ENCODE peak calls at places on chromosomes 6 and 20, in nine cellular contexts. One of them, this sample, is unnamed.

GRCh38 chr6:1611572-1612385 is 2.1 kb downstream of the FOXC1 start:
- DNase-seq in stimulated activated naive CD8-positive, alpha-beta T cell treated with anti-CD3 and anti-CD28 coated beads, Interleukin-15, amount 100 ng/mL, for 72 hours: no peak
- DNase-seq in T-helper 2 cell: no peak
- DNase-seq in CD4-positive, alpha-beta T cell: no peak
- DNase-seq in Peyer's patch: no peak
- DNase-seq in stimulated activated effector memory CD8-positive, alpha-beta T cell treated with anti-CD3 and anti-CD28 coated beads, Interleukin-12 subunit alpha, Interleukin-12 subunit beta, amount 100 ng/mL, for 72 hours: no peak
- DNase-seq in NCI-H2081: peak; percentile 20
- DNase-seq in cardiac fibroblast: no peak
- DNase-seq in stimulated activated CD4-positive, alpha-beta T cell treated with anti-CD3 and anti-CD28 coated beads, Interleukin-15, amount 100 ng/mL, for 1 hour: no peak
- DNase-seq in this sample: no peak

GRCh38 chr6:73857341-73857890 is 161.4 kb downstream of the CD109 start:
- DNase-seq in stimulated activated naive CD8-positive, alpha-beta T cell treated with anti-CD3 and anti-CD28 coated beads, Interleukin-15, amount 100 ng/mL, for 72 hours: no peak
- DNase-seq in T-helper 2 cell: no peak
- DNase-seq in CD4-positive, alpha-beta T cell: no peak
- DNase-seq in Peyer's patch: no peak
- DNase-seq in stimulated activated effector memory CD8-positive, alpha-beta T cell treated with anti-CD3 and anti-CD28 coated beads, Interleukin-12 subunit alpha, Interleukin-12 subunit beta, amount 100 ng/mL, for 72 hours: no peak
- DNase-seq in NCI-H2081: no peak
- DNase-seq in cardiac fibroblast: no peak
- DNase-seq in stimulated activated CD4-positive, alpha-beta T cell treated with anti-CD3 and anti-CD28 coated beads, Interleukin-15, amount 100 ng/mL, for 1 hour: no peak
- DNase-seq in this sample: no peak

GRCh38 chr6:17281497-17282481 is 628 bp downstream of the RBM24 start:
- DNase-seq in stimulated activated naive CD8-positive, alpha-beta T cell treated with anti-CD3 and anti-CD28 coated beads, Interleukin-15, amount 100 ng/mL, for 72 hours: no peak
- DNase-seq in T-helper 2 cell: no peak
- DNase-seq in CD4-positive, alpha-beta T cell: no peak
- DNase-seq in Peyer's patch: no peak
- DNase-seq in stimulated activated effector memory CD8-positive, alpha-beta T cell treated with anti-CD3 and anti-CD28 coated beads, Interleukin-12 subunit alpha, Interleukin-12 subunit beta, amount 100 ng/mL, for 72 hours: no peak
- DNase-seq in NCI-H2081: no peak
- DNase-seq in cardiac fibroblast: peak; percentile 25
- DNase-seq in stimulated activated CD4-positive, alpha-beta T cell treated with anti-CD3 and anti-CD28 coated beads, Interleukin-15, amount 100 ng/mL, for 1 hour: no peak
- DNase-seq in this sample: no peak

GRCh38 chr6:161544801-161545490 is 271.1 kb upstream of the AGPAT4 start:
- DNase-seq in stimulated activated naive CD8-positive, alpha-beta T cell treated with anti-CD3 and anti-CD28 coated beads, Interleukin-15, amount 100 ng/mL, for 72 hours: no peak
- DNase-seq in T-helper 2 cell: no peak
- DNase-seq in CD4-positive, alpha-beta T cell: no peak
- DNase-seq in Peyer's patch: no peak
- DNase-seq in stimulated activated effector memory CD8-positive, alpha-beta T cell treated with anti-CD3 and anti-CD28 coated beads, Interleukin-12 subunit alpha, Interleukin-12 subunit beta, amount 100 ng/mL, for 72 hours: no peak
- DNase-seq in NCI-H2081: no peak
- DNase-seq in cardiac fibroblast: no peak
- DNase-seq in stimulated activated CD4-positive, alpha-beta T cell treated with anti-CD3 and anti-CD28 coated beads, Interleukin-15, amount 100 ng/mL, for 1 hour: no peak
- DNase-seq in this sample: no peak

GRCh38 chr6:41594326-41594725 is 43.9 kb upstream of the MDFI start:
- DNase-seq in stimulated activated naive CD8-positive, alpha-beta T cell treated with anti-CD3 and anti-CD28 coated beads, Interleukin-15, amount 100 ng/mL, for 72 hours: no peak
- DNase-seq in T-helper 2 cell: no peak
- DNase-seq in CD4-positive, alpha-beta T cell: no peak
- DNase-seq in Peyer's patch: no peak
- DNase-seq in stimulated activated effector memory CD8-positive, alpha-beta T cell treated with anti-CD3 and anti-CD28 coated beads, Interleukin-12 subunit alpha, Interleukin-12 subunit beta, amount 100 ng/mL, for 72 hours: no peak
- DNase-seq in NCI-H2081: no peak
- DNase-seq in cardiac fibroblast: no peak
- DNase-seq in stimulated activated CD4-positive, alpha-beta T cell treated with anti-CD3 and anti-CD28 coated beads, Interleukin-15, amount 100 ng/mL, for 1 hour: no peak
- DNase-seq in this sample: no peak

GRCh38 chr6:46526607-46527006 is 35.4 kb upstream of the RCAN2 start:
- DNase-seq in stimulated activated naive CD8-positive, alpha-beta T cell treated with anti-CD3 and anti-CD28 coated beads, Interleukin-15, amount 100 ng/mL, for 72 hours: no peak
- DNase-seq in T-helper 2 cell: no peak
- DNase-seq in CD4-positive, alpha-beta T cell: no peak
- DNase-seq in Peyer's patch: no peak
- DNase-seq in stimulated activated effector memory CD8-positive, alpha-beta T cell treated with anti-CD3 and anti-CD28 coated beads, Interleukin-12 subunit alpha, Interleukin-12 subunit beta, amount 100 ng/mL, for 72 hours: no peak
- DNase-seq in NCI-H2081: no peak
- DNase-seq in cardiac fibroblast: no peak
- DNase-seq in stimulated activated CD4-positive, alpha-beta T cell treated with anti-CD3 and anti-CD28 coated beads, Interleukin-15, amount 100 ng/mL, for 1 hour: no peak
- DNase-seq in this sample: no peak

GRCh38 chr6:45116714-45117410 is 211.3 kb upstream of the RUNX2 start:
- DNase-seq in stimulated activated naive CD8-positive, alpha-beta T cell treated with anti-CD3 and anti-CD28 coated beads, Interleukin-15, amount 100 ng/mL, for 72 hours: no peak
- DNase-seq in T-helper 2 cell: no peak
- DNase-seq in CD4-positive, alpha-beta T cell: no peak
- DNase-seq in Peyer's patch: no peak
- DNase-seq in stimulated activated effector memory CD8-positive, alpha-beta T cell treated with anti-CD3 and anti-CD28 coated beads, Interleukin-12 subunit alpha, Interleukin-12 subunit beta, amount 100 ng/mL, for 72 hours: no peak
- DNase-seq in NCI-H2081: no peak
- DNase-seq in cardiac fibroblast: peak; percentile 67
- DNase-seq in stimulated activated CD4-positive, alpha-beta T cell treated with anti-CD3 and anti-CD28 coated beads, Interleukin-15, amount 100 ng/mL, for 1 hour: no peak
- DNase-seq in this sample: no peak

GRCh38 chr6:125197795-125198269 is 44.3 kb downstream of the TPD52L1 start:
- DNase-seq in stimulated activated naive CD8-positive, alpha-beta T cell treated with anti-CD3 and anti-CD28 coated beads, Interleukin-15, amount 100 ng/mL, for 72 hours: no peak
- DNase-seq in T-helper 2 cell: no peak
- DNase-seq in CD4-positive, alpha-beta T cell: no peak
- DNase-seq in Peyer's patch: peak; percentile 16
- DNase-seq in stimulated activated effector memory CD8-positive, alpha-beta T cell treated with anti-CD3 and anti-CD28 coated beads, Interleukin-12 subunit alpha, Interleukin-12 subunit beta, amount 100 ng/mL, for 72 hours: no peak
- DNase-seq in NCI-H2081: no peak
- DNase-seq in cardiac fibroblast: peak; percentile 76
- DNase-seq in stimulated activated CD4-positive, alpha-beta T cell treated with anti-CD3 and anti-CD28 coated beads, Interleukin-15, amount 100 ng/mL, for 1 hour: no peak
- DNase-seq in this sample: no peak

GRCh38 chr20:62706344-62706743 is 2.3 kb upstream of the NTSR1 start:
- DNase-seq in stimulated activated naive CD8-positive, alpha-beta T cell treated with anti-CD3 and anti-CD28 coated beads, Interleukin-15, amount 100 ng/mL, for 72 hours: no peak
- DNase-seq in T-helper 2 cell: no peak
- DNase-seq in CD4-positive, alpha-beta T cell: no peak
- DNase-seq in Peyer's patch: no peak
- DNase-seq in stimulated activated effector memory CD8-positive, alpha-beta T cell treated with anti-CD3 and anti-CD28 coated beads, Interleukin-12 subunit alpha, Interleukin-12 subunit beta, amount 100 ng/mL, for 72 hours: no peak
- DNase-seq in NCI-H2081: no peak
- DNase-seq in cardiac fibroblast: no peak
- DNase-seq in stimulated activated CD4-positive, alpha-beta T cell treated with anti-CD3 and anti-CD28 coated beads, Interleukin-15, amount 100 ng/mL, for 1 hour: no peak
- DNase-seq in this sample: no peak

GRCh38 chr6:30075094-30075986 is at the start of gene RNF39:
- DNase-seq in stimulated activated naive CD8-positive, alpha-beta T cell treated with anti-CD3 and anti-CD28 coated beads, Interleukin-15, amount 100 ng/mL, for 72 hours: no peak
- DNase-seq in T-helper 2 cell: no peak
- DNase-seq in CD4-positive, alpha-beta T cell: no peak
- DNase-seq in Peyer's patch: no peak
- DNase-seq in stimulated activated effector memory CD8-positive, alpha-beta T cell treated with anti-CD3 and anti-CD28 coated beads, Interleukin-12 subunit alpha, Interleukin-12 subunit beta, amount 100 ng/mL, for 72 hours: no peak
- DNase-seq in NCI-H2081: no peak
- DNase-seq in cardiac fibroblast: no peak
- DNase-seq in stimulated activated CD4-positive, alpha-beta T cell treated with anti-CD3 and anti-CD28 coated beads, Interleukin-15, amount 100 ng/mL, for 1 hour: no peak
- DNase-seq in this sample: no peak

GRCh38 chr6:21914121-21914973 is 320.8 kb downstream of the SOX4 start:
- DNase-seq in stimulated activated naive CD8-positive, alpha-beta T cell treated with anti-CD3 and anti-CD28 coated beads, Interleukin-15, amount 100 ng/mL, for 72 hours: peak; percentile 18
- DNase-seq in T-helper 2 cell: peak; percentile 7
- DNase-seq in CD4-positive, alpha-beta T cell: peak; percentile 29
- DNase-seq in Peyer's patch: peak; percentile 40
- DNase-seq in stimulated activated effector memory CD8-positive, alpha-beta T cell treated with anti-CD3 and anti-CD28 coated beads, Interleukin-12 subunit alpha, Interleukin-12 subunit beta, amount 100 ng/mL, for 72 hours: no peak
- DNase-seq in NCI-H2081: no peak
- DNase-seq in cardiac fibroblast: no peak
- DNase-seq in stimulated activated CD4-positive, alpha-beta T cell treated with anti-CD3 and anti-CD28 coated beads, Interleukin-15, amount 100 ng/mL, for 1 hour: no peak
- DNase-seq in this sample: no peak

GRCh38 chr6:125020385-125020784 is 58.1 kb downstream of the RNF217 start:
- DNase-seq in stimulated activated naive CD8-positive, alpha-beta T cell treated with anti-CD3 and anti-CD28 coated beads, Interleukin-15, amount 100 ng/mL, for 72 hours: no peak
- DNase-seq in T-helper 2 cell: no peak
- DNase-seq in CD4-positive, alpha-beta T cell: no peak
- DNase-seq in Peyer's patch: no peak
- DNase-seq in stimulated activated effector memory CD8-positive, alpha-beta T cell treated with anti-CD3 and anti-CD28 coated beads, Interleukin-12 subunit alpha, Interleukin-12 subunit beta, amount 100 ng/mL, for 72 hours: no peak
- DNase-seq in NCI-H2081: no peak
- DNase-seq in cardiac fibroblast: peak; percentile 47
- DNase-seq in stimulated activated CD4-positive, alpha-beta T cell treated with anti-CD3 and anti-CD28 coated beads, Interleukin-15, amount 100 ng/mL, for 1 hour: no peak
- DNase-seq in this sample: no peak

GRCh38 chr6:43986177-43986825 is 141.0 kb downstream of the MRPL14 start:
- DNase-seq in stimulated activated naive CD8-positive, alpha-beta T cell treated with anti-CD3 and anti-CD28 coated beads, Interleukin-15, amount 100 ng/mL, for 72 hours: no peak
- DNase-seq in T-helper 2 cell: no peak
- DNase-seq in CD4-positive, alpha-beta T cell: no peak
- DNase-seq in Peyer's patch: no peak
- DNase-seq in stimulated activated effector memory CD8-positive, alpha-beta T cell treated with anti-CD3 and anti-CD28 coated beads, Interleukin-12 subunit alpha, Interleukin-12 subunit beta, amount 100 ng/mL, for 72 hours: no peak
- DNase-seq in NCI-H2081: no peak
- DNase-seq in cardiac fibroblast: no peak
- DNase-seq in stimulated activated CD4-positive, alpha-beta T cell treated with anti-CD3 and anti-CD28 coated beads, Interleukin-15, amount 100 ng/mL, for 1 hour: no peak
- DNase-seq in this sample: no peak

GRCh38 chr6:35019171-35019570 is 122.0 kb downstream of the TCP11 start:
- DNase-seq in stimulated activated naive CD8-positive, alpha-beta T cell treated with anti-CD3 and anti-CD28 coated beads, Interleukin-15, amount 100 ng/mL, for 72 hours: no peak
- DNase-seq in T-helper 2 cell: no peak
- DNase-seq in CD4-positive, alpha-beta T cell: no peak
- DNase-seq in Peyer's patch: no peak
- DNase-seq in stimulated activated effector memory CD8-positive, alpha-beta T cell treated with anti-CD3 and anti-CD28 coated beads, Interleukin-12 subunit alpha, Interleukin-12 subunit beta, amount 100 ng/mL, for 72 hours: no peak
- DNase-seq in NCI-H2081: no peak
- DNase-seq in cardiac fibroblast: no peak
- DNase-seq in stimulated activated CD4-positive, alpha-beta T cell treated with anti-CD3 and anti-CD28 coated beads, Interleukin-15, amount 100 ng/mL, for 1 hour: no peak
- DNase-seq in this sample: no peak

GRCh38 chr6:144578385-144579350 is 293.5 kb downstream of the UTRN start:
- DNase-seq in stimulated activated naive CD8-positive, alpha-beta T cell treated with anti-CD3 and anti-CD28 coated beads, Interleukin-15, amount 100 ng/mL, for 72 hours: no peak
- DNase-seq in T-helper 2 cell: no peak
- DNase-seq in CD4-positive, alpha-beta T cell: no peak
- DNase-seq in Peyer's patch: no peak
- DNase-seq in stimulated activated effector memory CD8-positive, alpha-beta T cell treated with anti-CD3 and anti-CD28 coated beads, Interleukin-12 subunit alpha, Interleukin-12 subunit beta, amount 100 ng/mL, for 72 hours: no peak
- DNase-seq in NCI-H2081: no peak
- DNase-seq in cardiac fibroblast: peak; percentile 23
- DNase-seq in stimulated activated CD4-positive, alpha-beta T cell treated with anti-CD3 and anti-CD28 coated beads, Interleukin-15, amount 100 ng/mL, for 1 hour: no peak
- DNase-seq in this sample: no peak

GRCh38 chr6:17311595-17312311 is 30.6 kb downstream of the RBM24 start:
- DNase-seq in stimulated activated naive CD8-positive, alpha-beta T cell treated with anti-CD3 and anti-CD28 coated beads, Interleukin-15, amount 100 ng/mL, for 72 hours: no peak
- DNase-seq in T-helper 2 cell: no peak
- DNase-seq in CD4-positive, alpha-beta T cell: no peak
- DNase-seq in Peyer's patch: no peak
- DNase-seq in stimulated activated effector memory CD8-positive, alpha-beta T cell treated with anti-CD3 and anti-CD28 coated beads, Interleukin-12 subunit alpha, Interleukin-12 subunit beta, amount 100 ng/mL, for 72 hours: no peak
- DNase-seq in NCI-H2081: no peak
- DNase-seq in cardiac fibroblast: peak; percentile 48
- DNase-seq in stimulated activated CD4-positive, alpha-beta T cell treated with anti-CD3 and anti-CD28 coated beads, Interleukin-15, amount 100 ng/mL, for 1 hour: no peak
- DNase-seq in this sample: no peak

GRCh38 chr6:21598662-21599061 is 5.1 kb downstream of the SOX4 start:
- DNase-seq in stimulated activated naive CD8-positive, alpha-beta T cell treated with anti-CD3 and anti-CD28 coated beads, Interleukin-15, amount 100 ng/mL, for 72 hours: no peak
- DNase-seq in T-helper 2 cell: no peak
- DNase-seq in CD4-positive, alpha-beta T cell: no peak
- DNase-seq in Peyer's patch: no peak
- DNase-seq in stimulated activated effector memory CD8-positive, alpha-beta T cell treated with anti-CD3 and anti-CD28 coated beads, Interleukin-12 subunit alpha, Interleukin-12 subunit beta, amount 100 ng/mL, for 72 hours: no peak
- DNase-seq in NCI-H2081: no peak
- DNase-seq in cardiac fibroblast: peak; percentile 34
- DNase-seq in stimulated activated CD4-positive, alpha-beta T cell treated with anti-CD3 and anti-CD28 coated beads, Interleukin-15, amount 100 ng/mL, for 1 hour: no peak
- DNase-seq in this sample: no peak

GRCh38 chr20:23245553-23246128 is 105.0 kb upstream of the NXT1 start:
- DNase-seq in stimulated activated naive CD8-positive, alpha-beta T cell treated with anti-CD3 and anti-CD28 coated beads, Interleukin-15, amount 100 ng/mL, for 72 hours: no peak
- DNase-seq in T-helper 2 cell: no peak
- DNase-seq in CD4-positive, alpha-beta T cell: no peak
- DNase-seq in Peyer's patch: no peak
- DNase-seq in stimulated activated effector memory CD8-positive, alpha-beta T cell treated with anti-CD3 and anti-CD28 coated beads, Interleukin-12 subunit alpha, Interleukin-12 subunit beta, amount 100 ng/mL, for 72 hours: no peak
- DNase-seq in NCI-H2081: no peak
- DNase-seq in cardiac fibroblast: peak; percentile 73
- DNase-seq in stimulated activated CD4-positive, alpha-beta T cell treated with anti-CD3 and anti-CD28 coated beads, Interleukin-15, amount 100 ng/mL, for 1 hour: no peak
- DNase-seq in this sample: no peak

GRCh38 chr20:63216849-63217471 is 1.0 kb upstream of the YTHDF1 start:
- DNase-seq in stimulated activated naive CD8-positive, alpha-beta T cell treated with anti-CD3 and anti-CD28 coated beads, Interleukin-15, amount 100 ng/mL, for 72 hours: no peak
- DNase-seq in T-helper 2 cell: no peak
- DNase-seq in CD4-positive, alpha-beta T cell: no peak
- DNase-seq in Peyer's patch: no peak
- DNase-seq in stimulated activated effector memory CD8-positive, alpha-beta T cell treated with anti-CD3 and anti-CD28 coated beads, Interleukin-12 subunit alpha, Interleukin-12 subunit beta, amount 100 ng/mL, for 72 hours: no peak
- DNase-seq in NCI-H2081: no peak
- DNase-seq in cardiac fibroblast: no peak
- DNase-seq in stimulated activated CD4-positive, alpha-beta T cell treated with anti-CD3 and anti-CD28 coated beads, Interleukin-15, amount 100 ng/mL, for 1 hour: no peak
- DNase-seq in this sample: no peak

GRCh38 chr6:52694404-52694803 is 23.5 kb downstream of the TMEM14A start:
- DNase-seq in stimulated activated naive CD8-positive, alpha-beta T cell treated with anti-CD3 and anti-CD28 coated beads, Interleukin-15, amount 100 ng/mL, for 72 hours: no peak
- DNase-seq in T-helper 2 cell: no peak
- DNase-seq in CD4-positive, alpha-beta T cell: no peak
- DNase-seq in Peyer's patch: no peak
- DNase-seq in stimulated activated effector memory CD8-positive, alpha-beta T cell treated with anti-CD3 and anti-CD28 coated beads, Interleukin-12 subunit alpha, Interleukin-12 subunit beta, amount 100 ng/mL, for 72 hours: no peak
- DNase-seq in NCI-H2081: no peak
- DNase-seq in cardiac fibroblast: no peak
- DNase-seq in stimulated activated CD4-positive, alpha-beta T cell treated with anti-CD3 and anti-CD28 coated beads, Interleukin-15, amount 100 ng/mL, for 1 hour: no peak
- DNase-seq in this sample: no peak

GRCh38 chr6:15296735-15297134 is 50.9 kb downstream of the JARID2 start:
- DNase-seq in stimulated activated naive CD8-positive, alpha-beta T cell treated with anti-CD3 and anti-CD28 coated beads, Interleukin-15, amount 100 ng/mL, for 72 hours: peak; percentile 62
- DNase-seq in T-helper 2 cell: no peak
- DNase-seq in CD4-positive, alpha-beta T cell: no peak
- DNase-seq in Peyer's patch: no peak
- DNase-seq in stimulated activated effector memory CD8-positive, alpha-beta T cell treated with anti-CD3 and anti-CD28 coated beads, Interleukin-12 subunit alpha, Interleukin-12 subunit beta, amount 100 ng/mL, for 72 hours: no peak
- DNase-seq in NCI-H2081: no peak
- DNase-seq in cardiac fibroblast: no peak
- DNase-seq in stimulated activated CD4-positive, alpha-beta T cell treated with anti-CD3 and anti-CD28 coated beads, Interleukin-15, amount 100 ng/mL, for 1 hour: no peak
- DNase-seq in this sample: no peak

GRCh38 chr6:160667854-160668481 is 3.9 kb upstream of the LPA start:
- DNase-seq in stimulated activated naive CD8-positive, alpha-beta T cell treated with anti-CD3 and anti-CD28 coated beads, Interleukin-15, amount 100 ng/mL, for 72 hours: peak; percentile 26
- DNase-seq in T-helper 2 cell: no peak
- DNase-seq in CD4-positive, alpha-beta T cell: peak; percentile 5
- DNase-seq in Peyer's patch: no peak
- DNase-seq in stimulated activated effector memory CD8-positive, alpha-beta T cell treated with anti-CD3 and anti-CD28 coated beads, Interleukin-12 subunit alpha, Interleukin-12 subunit beta, amount 100 ng/mL, for 72 hours: no peak
- DNase-seq in NCI-H2081: peak; percentile 0
- DNase-seq in cardiac fibroblast: no peak
- DNase-seq in stimulated activated CD4-positive, alpha-beta T cell treated with anti-CD3 and anti-CD28 coated beads, Interleukin-15, amount 100 ng/mL, for 1 hour: no peak
- DNase-seq in this sample: peak; percentile 3

GRCh38 chr6:33114428-33114827 is 38.6 kb downstream of the HLA-DPB1 start:
- DNase-seq in stimulated activated naive CD8-positive, alpha-beta T cell treated with anti-CD3 and anti-CD28 coated beads, Interleukin-15, amount 100 ng/mL, for 72 hours: no peak
- DNase-seq in T-helper 2 cell: no peak
- DNase-seq in CD4-positive, alpha-beta T cell: no peak
- DNase-seq in Peyer's patch: no peak
- DNase-seq in stimulated activated effector memory CD8-positive, alpha-beta T cell treated with anti-CD3 and anti-CD28 coated beads, Interleukin-12 subunit alpha, Interleukin-12 subunit beta, amount 100 ng/mL, for 72 hours: no peak
- DNase-seq in NCI-H2081: no peak
- DNase-seq in cardiac fibroblast: no peak
- DNase-seq in stimulated activated CD4-positive, alpha-beta T cell treated with anti-CD3 and anti-CD28 coated beads, Interleukin-15, amount 100 ng/mL, for 1 hour: no peak
- DNase-seq in this sample: no peak

GRCh38 chr6:24980507-24981384 is 45.0 kb upstream of the RIPOR2 start:
- DNase-seq in stimulated activated naive CD8-positive, alpha-beta T cell treated with anti-CD3 and anti-CD28 coated beads, Interleukin-15, amount 100 ng/mL, for 72 hours: no peak
- DNase-seq in T-helper 2 cell: no peak
- DNase-seq in CD4-positive, alpha-beta T cell: no peak
- DNase-seq in Peyer's patch: no peak
- DNase-seq in stimulated activated effector memory CD8-positive, alpha-beta T cell treated with anti-CD3 and anti-CD28 coated beads, Interleukin-12 subunit alpha, Interleukin-12 subunit beta, amount 100 ng/mL, for 72 hours: no peak
- DNase-seq in NCI-H2081: peak; percentile 55
- DNase-seq in cardiac fibroblast: peak; percentile 85
- DNase-seq in stimulated activated CD4-positive, alpha-beta T cell treated with anti-CD3 and anti-CD28 coated beads, Interleukin-15, amount 100 ng/mL, for 1 hour: no peak
- DNase-seq in this sample: no peak

GRCh38 chr6:113073611-113074191 is 726.6 kb downstream of the RFPL4B start:
- DNase-seq in stimulated activated naive CD8-positive, alpha-beta T cell treated with anti-CD3 and anti-CD28 coated beads, Interleukin-15, amount 100 ng/mL, for 72 hours: no peak
- DNase-seq in T-helper 2 cell: no peak
- DNase-seq in CD4-positive, alpha-beta T cell: no peak
- DNase-seq in Peyer's patch: no peak
- DNase-seq in stimulated activated effector memory CD8-positive, alpha-beta T cell treated with anti-CD3 and anti-CD28 coated beads, Interleukin-12 subunit alpha, Interleukin-12 subunit beta, amount 100 ng/mL, for 72 hours: no peak
- DNase-seq in NCI-H2081: no peak
- DNase-seq in cardiac fibroblast: peak; percentile 57
- DNase-seq in stimulated activated CD4-positive, alpha-beta T cell treated with anti-CD3 and anti-CD28 coated beads, Interleukin-15, amount 100 ng/mL, for 1 hour: no peak
- DNase-seq in this sample: no peak

GRCh38 chr6:160355001-160355400 is 6.8 kb downstream of the SLC22A3 start:
- DNase-seq in stimulated activated naive CD8-positive, alpha-beta T cell treated with anti-CD3 and anti-CD28 coated beads, Interleukin-15, amount 100 ng/mL, for 72 hours: no peak
- DNase-seq in T-helper 2 cell: no peak
- DNase-seq in CD4-positive, alpha-beta T cell: no peak
- DNase-seq in Peyer's patch: no peak
- DNase-seq in stimulated activated effector memory CD8-positive, alpha-beta T cell treated with anti-CD3 and anti-CD28 coated beads, Interleukin-12 subunit alpha, Interleukin-12 subunit beta, amount 100 ng/mL, for 72 hours: no peak
- DNase-seq in NCI-H2081: no peak
- DNase-seq in cardiac fibroblast: peak; percentile 77
- DNase-seq in stimulated activated CD4-positive, alpha-beta T cell treated with anti-CD3 and anti-CD28 coated beads, Interleukin-15, amount 100 ng/mL, for 1 hour: no peak
- DNase-seq in this sample: no peak

GRCh38 chr6:38489951-38490350 is 149.8 kb downstream of the BTBD9 start:
- DNase-seq in stimulated activated naive CD8-positive, alpha-beta T cell treated with anti-CD3 and anti-CD28 coated beads, Interleukin-15, amount 100 ng/mL, for 72 hours: no peak
- DNase-seq in T-helper 2 cell: no peak
- DNase-seq in CD4-positive, alpha-beta T cell: no peak
- DNase-seq in Peyer's patch: no peak
- DNase-seq in stimulated activated effector memory CD8-positive, alpha-beta T cell treated with anti-CD3 and anti-CD28 coated beads, Interleukin-12 subunit alpha, Interleukin-12 subunit beta, amount 100 ng/mL, for 72 hours: no peak
- DNase-seq in NCI-H2081: no peak
- DNase-seq in cardiac fibroblast: peak; percentile 13
- DNase-seq in stimulated activated CD4-positive, alpha-beta T cell treated with anti-CD3 and anti-CD28 coated beads, Interleukin-15, amount 100 ng/mL, for 1 hour: no peak
- DNase-seq in this sample: no peak